ENCODE peak calls at places on chromosomes 7 and 10, in six cellular contexts. One of them, this sample, is unnamed.
A peak's percentile ranks its signal among the peaks of the same experiment; 100 is the strongest.

GRCh38 chr10:127834221-127834620 is 58.5 kb downstream of the CLRN3 start:
- DNase-seq in CD4-positive, alpha-beta T cell: no peak
- DNase-seq in anterior cingulate cortex: no peak
- DNase-seq in frontal cortex: no peak
- DNase-seq in uterus: no peak
- DNase-seq in NCI-H2107: no peak
- DNase-seq in this sample: no peak

GRCh38 chr10:132409667-132410028 is 12.6 kb downstream of the PWWP2B start:
- DNase-seq in CD4-positive, alpha-beta T cell: no peak
- DNase-seq in anterior cingulate cortex: no peak
- DNase-seq in frontal cortex: no peak
- DNase-seq in uterus: no peak
- DNase-seq in NCI-H2107: no peak
- DNase-seq in this sample: no peak

GRCh38 chr10:14648042-14648765 is 126.5 kb downstream of the FAM107B start:
- DNase-seq in CD4-positive, alpha-beta T cell: peak; percentile 79
- DNase-seq in anterior cingulate cortex: peak; percentile 29
- DNase-seq in frontal cortex: no peak
- DNase-seq in uterus: peak; percentile 79
- DNase-seq in NCI-H2107: peak; percentile 10
- DNase-seq in this sample: peak; percentile 99

GRCh38 chr7:158997471-158997870 is 141.1 kb downstream of the DYNC2I1 start:
- DNase-seq in CD4-positive, alpha-beta T cell: no peak
- DNase-seq in anterior cingulate cortex: no peak
- DNase-seq in frontal cortex: no peak
- DNase-seq in uterus: no peak
- DNase-seq in NCI-H2107: no peak
- DNase-seq in this sample: no peak

GRCh38 chr10:44233561-44234470 is 151.1 kb downstream of the CXCL12 start:
- DNase-seq in CD4-positive, alpha-beta T cell: no peak
- DNase-seq in anterior cingulate cortex: no peak
- DNase-seq in frontal cortex: no peak
- DNase-seq in uterus: no peak
- DNase-seq in NCI-H2107: no peak
- DNase-seq in this sample: no peak

GRCh38 chr10:24465899-24466615 is 257.1 kb downstream of the KIAA1217 start:
- DNase-seq in CD4-positive, alpha-beta T cell: no peak
- DNase-seq in anterior cingulate cortex: no peak
- DNase-seq in frontal cortex: no peak
- DNase-seq in uterus: no peak
- DNase-seq in NCI-H2107: no peak
- DNase-seq in this sample: peak; percentile 15

GRCh38 chr10:67076175-67076574 is 150.3 kb downstream of the LRRTM3 start:
- DNase-seq in CD4-positive, alpha-beta T cell: no peak
- DNase-seq in anterior cingulate cortex: no peak
- DNase-seq in frontal cortex: no peak
- DNase-seq in uterus: no peak
- DNase-seq in NCI-H2107: no peak
- DNase-seq in this sample: no peak

GRCh38 chr7:85102813-85103350 is 84.0 kb downstream of the SEMA3D start:
- DNase-seq in CD4-positive, alpha-beta T cell: no peak
- DNase-seq in anterior cingulate cortex: no peak
- DNase-seq in frontal cortex: no peak
- DNase-seq in uterus: no peak
- DNase-seq in NCI-H2107: no peak
- DNase-seq in this sample: no peak

GRCh38 chr7:48426331-48426965 is 255.2 kb downstream of the ABCA13 start:
- DNase-seq in CD4-positive, alpha-beta T cell: no peak
- DNase-seq in anterior cingulate cortex: no peak
- DNase-seq in frontal cortex: no peak
- DNase-seq in uterus: no peak
- DNase-seq in NCI-H2107: no peak
- DNase-seq in this sample: no peak

GRCh38 chr7:6346581-6346980 is 74.2 kb upstream of the CYTH3 start:
- DNase-seq in CD4-positive, alpha-beta T cell: no peak
- DNase-seq in anterior cingulate cortex: no peak
- DNase-seq in frontal cortex: no peak
- DNase-seq in uterus: no peak
- DNase-seq in NCI-H2107: peak; percentile 57
- DNase-seq in this sample: no peak

GRCh38 chr7:156511426-156511825 is 129.1 kb upstream of the RNF32 start:
- DNase-seq in CD4-positive, alpha-beta T cell: no peak
- DNase-seq in anterior cingulate cortex: no peak
- DNase-seq in frontal cortex: no peak
- DNase-seq in uterus: no peak
- DNase-seq in NCI-H2107: no peak
- DNase-seq in this sample: no peak

GRCh38 chr10:96378741-96379140 is 19.9 kb upstream of the OPALIN start:
- DNase-seq in CD4-positive, alpha-beta T cell: no peak
- DNase-seq in anterior cingulate cortex: no peak
- DNase-seq in frontal cortex: no peak
- DNase-seq in uterus: no peak
- DNase-seq in NCI-H2107: no peak
- DNase-seq in this sample: no peak

GRCh38 chr7:74420006-74420405 is 33.7 kb upstream of the GTF2IRD1 start:
- DNase-seq in CD4-positive, alpha-beta T cell: no peak
- DNase-seq in anterior cingulate cortex: no peak
- DNase-seq in frontal cortex: no peak
- DNase-seq in uterus: no peak
- DNase-seq in NCI-H2107: no peak
- DNase-seq in this sample: no peak

GRCh38 chr7:29995652-29996051 is 6.1 kb upstream of the SCRN1 start:
- DNase-seq in CD4-positive, alpha-beta T cell: no peak
- DNase-seq in anterior cingulate cortex: no peak
- DNase-seq in frontal cortex: no peak
- DNase-seq in uterus: no peak
- DNase-seq in NCI-H2107: no peak
- DNase-seq in this sample: no peak

This sample was measured in GM12864.